ENCODE peak calls at places on chromosomes 11 and 22, in six cellular contexts. V is mesendoderm, Y is neuronal stem cell, U is mesenchymal stem cell, E is H1, G is H9. H is an unnamed sample.

GRCh38 chr22:36860821-36861659 is at the start of gene NCF4:
- DNase-seq in V (no peak), Y (no peak), E (no peak), G (no peak), U (no peak), H (no peak)

GRCh38 chr11:31805037-31805628 is 6.0 kb downstream of the PAX6 start:
- DNase-seq in V (peak; percentile 55), E (peak; percentile 82), Y (no peak), G (peak; percentile 67), U (no peak), H (no peak)

GRCh38 chr22:44753189-44754042 is 1.0 kb downstream of the ARHGAP8 start:
- DNase-seq in E (no peak), U (no peak), V (peak; percentile 56), Y (no peak), G (no peak), H (peak; percentile 81)

GRCh38 chr11:19374189-19374588 is 133.4 kb upstream of the E2F8 start:
- DNase-seq in E (no peak), U (peak; percentile 92), V (no peak), Y (no peak), G (no peak), H (peak; percentile 96)

GRCh38 chr11:134252539-134253188 is 488 bp downstream of the THYN1 start:
- DNase-seq in Y (peak; percentile 55), V (no peak), U (no peak), G (peak; percentile 40), E (no peak), H (peak; percentile 57)

GRCh38 chr11:7575841-7576451 is 62.1 kb downstream of the PPFIBP2 start:
- DNase-seq in Y (no peak), E (no peak), G (peak; percentile 43), U (peak; percentile 54), V (peak; percentile 56), H (no peak)

GRCh38 chr11:15159085-15159484 is 44.4 kb downstream of the INSC start:
- DNase-seq in E (no peak), G (peak; percentile 37), U (peak; percentile 67), Y (no peak), V (peak; percentile 53), H (peak; percentile 49)

GRCh38 chr11:126403658-126404057 is 48.2 kb downstream of the ST3GAL4 start:
- DNase-seq in V (no peak), Y (no peak), U (no peak), E (no peak), G (no peak), H (no peak)

GRCh38 chr11:1706634-1707400 is 9.8 kb downstream of the KRTAP5-6 start:
- DNase-seq in G (peak; percentile 55), V (no peak), U (no peak), E (no peak), Y (no peak), H (no peak)

GRCh38 chr22:35152316-35152715 is 86.4 kb downstream of the ISX start:
- DNase-seq in E (no peak), G (peak; percentile 41), V (no peak), U (no peak), Y (no peak), H (no peak)

GRCh38 chr22:42991010-42991651 is 23.8 kb downstream of the PACSIN2 start:
- DNase-seq in G (no peak), Y (no peak), V (no peak), U (peak; percentile 87), E (no peak), H (peak; percentile 91)

GRCh38 chr11:64743591-64744543 is at the start of gene RASGRP2:
- DNase-seq in E (peak; percentile 95), G (peak; percentile 85), Y (no peak), V (peak; percentile 42), U (peak; percentile 40), H (no peak)

GRCh38 chr11:81995907-81996306 is 737.8 kb downstream of the FAM181B start:
- DNase-seq in Y (no peak), E (no peak), G (no peak), V (no peak), U (no peak), H (no peak)

GRCh38 chr11:26286472-26287066 is 45.4 kb upstream of the ANO3 start:
- DNase-seq in E (no peak), Y (peak; percentile 63), V (peak; percentile 67), G (peak; percentile 43), U (peak; percentile 62), H (peak; percentile 37)

GRCh38 chr11:60926500-60926899 is 2.2 kb downstream of the TMEM132A start:
- DNase-seq in E (no peak), V (no peak), G (no peak), Y (no peak), U (no peak), H (no peak)

GRCh38 chr11:47136921-47137320 is 39.8 kb downstream of the ARFGAP2 start:
- DNase-seq in E (no peak), U (no peak), V (no peak), G (no peak), Y (no peak), H (no peak)

GRCh38 chr11:131694526-131695424 is 324.4 kb downstream of the NTM start:
- DNase-seq in E (peak; percentile 96), U (peak; percentile 75), Y (peak; percentile 79), V (peak; percentile 86), G (peak; percentile 92), H (peak; percentile 69)

GRCh38 chr11:84990141-84990540 is 637.0 kb downstream of the DLG2 start:
- DNase-seq in V (no peak), E (no peak), U (no peak), Y (no peak), G (no peak), H (no peak)

GRCh38 chr11:69930081-69931059 is 111.2 kb upstream of the FGF3 start:
- DNase-seq in E (no peak), Y (no peak), G (no peak), V (no peak), U (no peak), H (no peak)

DNA sequence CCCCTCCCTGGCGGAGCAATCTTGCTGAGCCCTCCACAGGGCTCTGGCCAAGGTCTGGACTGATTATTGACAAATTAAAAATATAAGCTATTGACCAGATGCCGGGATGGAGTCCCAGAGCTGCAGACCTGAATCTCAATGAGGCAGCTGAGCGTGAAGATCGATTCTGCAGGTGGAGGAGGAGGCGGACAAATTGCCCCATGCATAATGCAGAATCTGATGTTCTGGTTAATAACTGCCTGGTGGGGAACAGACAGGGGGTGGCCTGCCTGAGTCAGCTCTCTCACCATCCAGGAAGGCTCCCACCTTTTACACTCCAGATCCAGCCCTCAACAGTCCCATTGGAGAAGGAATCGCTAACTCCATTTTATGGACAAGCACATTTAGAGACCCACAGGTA is 422.8 kb downstream of the MIAT start:
- DNase-seq in Y (no peak), U (no peak), V (no peak), G (no peak), E (no peak), H (no peak)
- H2BK15ac ChIP-seq in Y (no peak overlapping the region), U (no peak overlapping the region), V (no peak overlapping the region), G (no peak overlapping the region), E (no peak overlapping the region), H (no peak overlapping the region)

GRCh38 chr11:12019337-12019736 is 10.9 kb upstream of the DKK3 start:
- DNase-seq in G (no peak), V (no peak), E (no peak), U (no peak), Y (no peak), H (peak; percentile 87)

GRCh38 chr11:12019867-12020416 is 11.5 kb upstream of the DKK3 start:
- DNase-seq in V (peak; percentile 75), U (no peak), Y (no peak), E (no peak), G (no peak), H (no peak)

GRCh38 chr11:12017243-12017678 is 8.8 kb upstream of the DKK3 start:
- DNase-seq in U (peak; percentile 48), Y (no peak), G (no peak), V (no peak), E (no peak), H (peak; percentile 85)

GRCh38 chr11:12017865-12018453 is 9.5 kb upstream of the DKK3 start:
- DNase-seq in V (peak; percentile 75), E (no peak), G (no peak), Y (no peak), U (peak; percentile 42), H (peak; percentile 44)

GRCh38 chr11:12020546-12020945 is 12.1 kb upstream of the DKK3 start:
- DNase-seq in V (peak; percentile 90), G (no peak), U (no peak), E (no peak), Y (no peak), H (no peak)
- H2BK5ac ChIP-seq in V (no peak overlapping the region), G (no peak overlapping the region), U (no peak overlapping the region), E (no peak overlapping the region), Y (no peak overlapping the region), H (no peak overlapping the region)

DNA sequence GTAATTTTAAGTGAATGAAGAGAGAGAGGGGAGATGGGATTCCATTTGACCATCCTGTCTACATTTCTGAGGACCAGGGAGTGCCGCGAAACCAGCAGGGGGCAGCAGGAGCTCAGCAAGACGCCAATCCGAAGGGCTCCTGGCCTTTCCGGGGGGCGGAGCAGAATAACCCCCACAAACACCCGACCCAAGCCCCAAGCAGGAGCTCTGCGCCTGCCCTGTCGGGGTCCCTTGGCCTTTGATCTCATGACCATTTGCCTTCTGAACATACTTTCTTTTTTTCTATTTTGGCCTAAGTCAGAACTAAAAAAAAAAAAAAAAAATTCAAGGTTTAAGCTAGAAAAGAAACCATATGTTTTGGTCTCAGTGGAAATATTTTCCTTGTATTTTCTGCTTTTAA is 21.9 kb upstream of the SCN2B start:
- DNase-seq in V (peak; percentile 66), E (peak; percentile 85), U (peak; percentile 55), G (peak; percentile 77), Y (no peak), H (peak; percentile 44)
- H2BK15ac ChIP-seq in V (no peak overlapping the region), E (no peak overlapping the region), U (no peak overlapping the region), G (no peak overlapping the region), Y (no peak overlapping the region), H (no peak overlapping the region)

GRCh38 chr11:57294225-57295131 is 30.3 kb downstream of the TNKS1BP1 start:
- DNase-seq in U (no peak), E (no peak), G (no peak), V (no peak), Y (no peak), H (peak; percentile 52)
- H2BK5ac ChIP-seq in U (no peak overlapping the region), E (no peak overlapping the region), G (no peak overlapping the region), V (no peak overlapping the region), Y (no peak overlapping the region), H (no peak overlapping the region)

DNA sequence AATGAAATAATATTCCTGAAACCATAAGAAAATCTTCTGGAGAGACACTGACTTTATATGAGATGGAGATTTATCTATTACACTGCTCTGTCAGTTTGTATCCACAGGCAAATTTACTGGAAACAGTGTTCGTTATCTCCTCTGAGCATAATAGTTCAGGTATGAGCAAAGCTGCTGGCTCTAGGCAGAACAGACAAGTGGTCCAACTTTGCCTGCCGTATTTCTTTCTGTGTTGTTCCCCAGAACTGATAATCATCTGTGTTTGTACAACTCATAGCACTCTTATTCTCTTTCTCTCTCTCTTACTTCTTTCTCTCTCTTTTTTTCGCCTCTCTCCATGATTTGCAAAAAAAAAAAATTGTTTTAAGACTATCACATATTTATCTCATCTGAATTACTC is 623.8 kb upstream of the CHORDC1 start:
- DNase-seq in V (no peak), G (no peak), U (no peak), E (no peak), Y (no peak), H (no peak)
- H2BK15ac ChIP-seq in V (no peak overlapping the region), G (no peak overlapping the region), U (no peak overlapping the region), E (no peak overlapping the region), Y (no peak overlapping the region), H (no peak overlapping the region)

H was measured in IMR-90.